ENCODE peak calls at places on chromosomes 1 and 21, in seven cellular contexts. K is mucosa of descending colon, X is endodermal cell, Z is brain microvascular endothelial cell, I is GM12865, Q is fibroblast of the aortic adventitia, W is A549. J is an unnamed sample.

GRCh38 chr1:176803596-176803995 is 340.6 kb downstream of the PAPPA2 start:
- DNase-seq in K (no peak), Z (no peak), I (no peak), W (no peak), Q (no peak), X (peak; percentile 1), J (no peak)

GRCh38 chr1:107480548-107480947 is 339.7 kb downstream of the NTNG1 start:
- DNase-seq in X (no peak), I (peak; percentile 16), Q (no peak), Z (no peak), K (peak; percentile 13), W (no peak), J (no peak)

GRCh38 chr1:207988326-207989005 is 77.5 kb upstream of the CD34 start:
- DNase-seq in W (no peak), I (no peak), Q (no peak), X (peak; percentile 28), Z (no peak), K (no peak), J (no peak)

GRCh38 chr1:164969256-164969655 is 387.3 kb downstream of the LMX1A start:
- DNase-seq in K (no peak), W (no peak), X (no peak), Q (no peak), Z (no peak), I (no peak), J (no peak)

GRCh38 chr1:154707901-154708514 is 100.0 kb upstream of the ADAR start:
- DNase-seq in X (no peak), Q (no peak), W (no peak), I (no peak), K (no peak), Z (no peak), J (no peak)

GRCh38 chr1:202017385-202018225 is 7.2 kb downstream of the ELF3 start:
- DNase-seq in I (no peak), Q (no peak), W (peak; percentile 98), X (no peak), K (peak; percentile 94), Z (no peak), J (no peak)

GRCh38 chr21:42364304-42364865 is 1.9 kb downstream of the TFF1 start:
- DNase-seq in Z (no peak), X (no peak), W (no peak), Q (no peak), I (no peak), K (no peak), J (no peak)

GRCh38 chr1:234611799-234612351 is 1.9 kb upstream of the IRF2BP2 start:
- DNase-seq in I (peak; percentile 58), Z (peak; percentile 55), X (peak; percentile 72), K (peak; percentile 70), Q (no peak), W (peak; percentile 66), J (no peak)

GRCh38 chr1:201896951-201897391 is 8.3 kb downstream of the SHISA4 start:
- DNase-seq in X (no peak), I (no peak), Z (no peak), W (peak; percentile 48), Q (peak; percentile 59), K (no peak), J (no peak)

GRCh38 chr21:37642493-37642892 is 273.8 kb downstream of the KCNJ6 start:
- DNase-seq in Z (no peak), Q (no peak), I (peak; percentile 72), W (peak; percentile 37), K (peak; percentile 8), X (peak; percentile 81), J (no peak)

GRCh38 chr1:34642679-34643078 is 112.2 kb upstream of the GJB5 start:
- DNase-seq in Z (no peak), K (no peak), X (peak; percentile 79), W (no peak), Q (no peak), I (no peak), J (no peak)

GRCh38 chr1:40313958-40314720 is 2.9 kb downstream of the COL9A2 start:
- DNase-seq in X (no peak), Q (no peak), W (no peak), Z (no peak), I (no peak), K (no peak), J (no peak)

GRCh38 chr1:21323091-21323490 is 32.8 kb upstream of the ECE1 start:
- DNase-seq in K (no peak), W (no peak), I (no peak), X (peak; percentile 78), Z (no peak), Q (peak; percentile 59), J (no peak)

GRCh38 chr1:21320410-21321107 is 30.3 kb upstream of the ECE1 start:
- DNase-seq in K (no peak), Q (peak; percentile 61), W (no peak), X (no peak), I (no peak), Z (no peak), J (no peak)

GRCh38 chr1:21319447-21320407 is 29.5 kb upstream of the ECE1 start:
- DNase-seq in Q (no peak), Z (no peak), I (no peak), W (peak; percentile 47), K (no peak), X (no peak), J (no peak)

GRCh38 chr1:21322681-21323016 is 32.4 kb upstream of the ECE1 start:
- DNase-seq in Z (no peak), W (no peak), Q (no peak), X (peak; percentile 58), I (no peak), K (no peak), J (no peak)

DNA sequence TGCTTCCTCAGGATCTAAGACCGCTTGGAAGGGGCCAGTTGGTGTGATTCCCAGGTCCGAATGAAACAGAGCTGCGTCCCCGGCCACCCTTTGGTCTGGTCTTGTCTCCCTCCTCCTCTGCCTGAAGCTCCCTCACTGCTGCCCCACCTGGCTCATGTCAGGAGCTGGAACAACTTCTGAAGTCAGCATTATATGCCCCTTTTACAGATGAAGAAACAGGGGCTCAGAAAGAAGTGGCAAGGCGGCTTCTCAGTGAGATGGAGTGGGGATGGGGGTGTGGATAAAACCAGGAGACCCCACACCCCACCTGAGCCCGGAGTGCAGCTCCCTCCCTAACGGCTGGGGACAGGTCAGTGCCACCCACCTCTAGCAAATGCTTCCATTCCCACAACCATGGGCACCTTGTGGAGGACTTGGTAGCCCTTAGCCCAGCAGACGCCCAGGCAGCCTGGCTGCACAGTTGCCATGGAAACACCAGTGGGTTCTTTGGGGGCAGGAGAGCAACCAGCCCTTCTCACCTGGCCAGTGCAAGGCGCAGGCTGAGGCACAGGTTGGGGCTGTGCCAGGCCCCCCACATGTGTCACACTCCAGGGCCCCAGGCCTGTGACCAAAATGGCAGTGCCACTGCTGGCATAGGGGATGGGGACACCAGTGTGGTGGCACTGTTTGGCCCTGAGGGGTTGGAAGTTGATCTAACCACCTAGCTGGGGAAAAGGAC is 31.9 kb upstream of the ECE1 start:
- DNase-seq in K (no peak), X (peak; percentile 83), Q (no peak), W (no peak), I (no peak), Z (no peak), J (no peak)
- TF ChIP-seq CTCF in K (no peak), X (peak; percentile 64), Q (peak; percentile 29), W (no peak), I (no peak), Z (peak; percentile 55), J (no peak)

DNA sequence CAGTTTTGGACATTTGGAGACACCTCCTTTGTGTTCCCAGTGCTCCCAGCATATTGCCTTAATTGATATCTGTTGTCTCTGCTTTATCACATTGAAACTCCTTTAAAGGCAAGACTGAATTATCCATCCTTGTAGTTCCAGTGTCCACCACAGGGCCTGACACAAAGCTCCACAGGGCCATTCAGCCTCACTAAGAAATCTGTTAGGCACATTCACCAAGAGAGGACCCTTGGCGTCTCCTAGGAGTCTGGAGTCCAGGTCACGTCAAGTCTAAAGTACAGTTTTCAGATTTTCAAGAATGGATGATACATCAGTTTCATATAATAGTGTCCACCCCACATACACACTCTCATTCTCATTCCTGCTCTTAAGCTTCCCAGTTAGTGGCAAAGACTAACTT is 4.8 kb downstream of the ACP6 start:
- DNase-seq in Q (no peak), Z (peak; percentile 19), W (peak; percentile 20), X (peak; percentile 57), K (no peak), I (no peak), J (no peak)
- TF ChIP-seq CTCF in Q (peak; percentile 37), Z (peak; percentile 58), W (no peak), X (peak; percentile 66), K (no peak), I (peak; percentile 21), J (no peak)

GRCh38 chr1:55702064-55702463 is 486.9 kb upstream of the USP24 start:
- DNase-seq in W (peak; percentile 25), I (peak; percentile 29), Q (peak; percentile 42), X (peak; percentile 66), K (peak; percentile 40), Z (peak; percentile 53), J (no peak)
- TF ChIP-seq CTCF in W (peak; percentile 28), I (peak; percentile 83), Q (peak; percentile 77), X (peak; percentile 91), K (peak; percentile 53), Z (peak; percentile 87), J (peak; percentile 45)

GRCh38 chr21:44454058-44454457 is 1.3 kb upstream of the LRRC3 start:
- DNase-seq in I (no peak), W (no peak), Z (no peak), X (no peak), Q (no peak), K (no peak), J (no peak)

GRCh38 chr21:44456207-44456914 is 1.1 kb downstream of the LRRC3 start:
- DNase-seq in I (no peak), X (no peak), K (no peak), Z (no peak), Q (no peak), W (no peak), J (no peak)

GRCh38 chr21:44456915-44457736 is 1.8 kb downstream of the LRRC3 start:
- DNase-seq in X (no peak), Q (no peak), I (no peak), W (no peak), Z (no peak), K (no peak), J (no peak)

GRCh38 chr21:44454747-44455523 is at the start of gene LRRC3:
- DNase-seq in Z (peak; percentile 69), I (peak; percentile 86), X (peak; percentile 99), Q (peak; percentile 56), K (peak; percentile 92), W (peak; percentile 85), J (peak; percentile 8)

DNA sequence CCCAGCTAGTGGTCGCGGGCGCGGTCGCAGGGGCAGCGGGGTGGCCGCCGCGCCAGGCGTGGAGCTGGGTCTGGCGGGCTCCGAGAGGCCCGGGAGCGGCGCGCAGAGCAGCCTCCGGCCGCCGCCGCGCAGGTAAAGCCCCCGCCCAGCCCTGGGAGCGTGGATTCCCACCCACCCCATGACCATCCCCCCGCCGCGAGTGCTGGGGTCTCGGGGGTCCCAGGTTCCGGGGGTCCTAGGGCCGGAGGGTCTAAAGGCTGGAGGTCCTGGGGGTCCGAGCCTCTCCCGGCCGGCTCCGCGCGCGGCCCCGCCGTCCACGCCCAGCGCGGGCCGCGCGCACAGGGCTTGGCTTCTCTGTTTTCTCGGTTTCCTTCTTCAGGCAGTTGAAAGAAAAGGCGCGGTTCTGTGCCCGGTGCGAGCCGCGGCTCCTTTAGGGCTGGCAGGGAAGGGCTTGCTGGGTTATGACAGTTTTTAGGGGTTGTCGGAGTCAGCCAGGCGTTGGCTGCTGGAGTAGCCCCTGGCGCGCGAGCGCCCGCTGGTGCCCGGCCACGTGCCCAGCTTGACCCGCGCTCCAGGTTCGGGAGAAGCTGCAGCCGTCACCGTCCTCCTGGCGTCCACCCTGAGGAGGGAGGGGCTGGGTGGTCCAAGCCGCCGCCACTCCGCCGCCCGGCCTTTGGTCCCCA is 355 bp downstream of the LRRC3 start:
- DNase-seq in Q (peak; percentile 17), X (peak; percentile 78), K (peak; percentile 58), W (peak; percentile 49), I (peak; percentile 34), Z (no peak), J (no peak)
- TF ChIP-seq CTCF in Q (no peak), X (peak; percentile 37), K (no peak), W (peak; percentile 51), I (peak; percentile 7), Z (peak; percentile 13), J (peak; percentile 16)